ENCODE peak calls at places on chromosomes 3 and 15, in ten cellular contexts. One of them, this sample, is unnamed.

GRCh38 chr3:177371903-177372302 is 174.6 kb upstream of the TBL1XR1 start:
- DNase-seq in stimulated activated CD4-positive, alpha-beta T cell treated with anti-CD3 and anti-CD28 coated beads, Interleukin-4, amount 100 ng/mL, for 1 hour: no peak
- DNase-seq in mammary epithelial cell: no peak
- DNase-seq in dermis blood vessel endothelial cell: no peak
- DNase-seq in Right ventricle myocardium superior: no peak
- DNase-seq in mesothelial cell of epicardium: no peak
- DNase-seq in MCF 10A: no peak
- DNase-seq in lung: no peak
- DNase-seq in neuronal stem cell: no peak
- DNase-seq in hypothalamus: no peak
- DNase-seq in this sample: peak

GRCh38 chr3:197718904-197719303 is 17.8 kb downstream of the RUBCN start:
- DNase-seq in mesothelial cell of epicardium: no peak
- DNase-seq in lung: no peak
- DNase-seq in hypothalamus: no peak
- DNase-seq in Right ventricle myocardium superior: no peak
- DNase-seq in stimulated activated CD4-positive, alpha-beta T cell treated with anti-CD3 and anti-CD28 coated beads, Interleukin-4, amount 100 ng/mL, for 1 hour: no peak
- DNase-seq in dermis blood vessel endothelial cell: peak
- DNase-seq in MCF 10A: peak
- DNase-seq in mammary epithelial cell: peak
- DNase-seq in neuronal stem cell: no peak
- DNase-seq in this sample: no peak

GRCh38 chr3:190716961-190717360 is 145.5 kb downstream of the GMNC start:
- DNase-seq in hypothalamus: no peak
- DNase-seq in neuronal stem cell: no peak
- DNase-seq in mesothelial cell of epicardium: no peak
- DNase-seq in dermis blood vessel endothelial cell: no peak
- DNase-seq in MCF 10A: no peak
- DNase-seq in mammary epithelial cell: no peak
- DNase-seq in stimulated activated CD4-positive, alpha-beta T cell treated with anti-CD3 and anti-CD28 coated beads, Interleukin-4, amount 100 ng/mL, for 1 hour: no peak
- DNase-seq in Right ventricle myocardium superior: no peak
- DNase-seq in lung: no peak
- DNase-seq in this sample: no peak

GRCh38 chr3:143352031-143352623 is 232.6 kb downstream of the CHST2 start:
- DNase-seq in dermis blood vessel endothelial cell: peak
- DNase-seq in lung: no peak
- DNase-seq in mammary epithelial cell: no peak
- DNase-seq in Right ventricle myocardium superior: no peak
- DNase-seq in MCF 10A: no peak
- DNase-seq in mesothelial cell of epicardium: no peak
- DNase-seq in hypothalamus: no peak
- DNase-seq in stimulated activated CD4-positive, alpha-beta T cell treated with anti-CD3 and anti-CD28 coated beads, Interleukin-4, amount 100 ng/mL, for 1 hour: no peak
- DNase-seq in neuronal stem cell: no peak
- DNase-seq in this sample: no peak

GRCh38 chr15:66921319-66921718 is 144.1 kb upstream of the SMAD3 start:
- DNase-seq in stimulated activated CD4-positive, alpha-beta T cell treated with anti-CD3 and anti-CD28 coated beads, Interleukin-4, amount 100 ng/mL, for 1 hour: no peak
- DNase-seq in mesothelial cell of epicardium: no peak
- DNase-seq in MCF 10A: no peak
- DNase-seq in Right ventricle myocardium superior: peak
- DNase-seq in lung: no peak
- DNase-seq in neuronal stem cell: no peak
- DNase-seq in dermis blood vessel endothelial cell: peak
- DNase-seq in hypothalamus: no peak
- DNase-seq in mammary epithelial cell: no peak
- DNase-seq in this sample: no peak

GRCh38 chr15:90046289-90046688 is 45.2 kb downstream of the ZNF710 start:
- DNase-seq in lung: no peak
- DNase-seq in stimulated activated CD4-positive, alpha-beta T cell treated with anti-CD3 and anti-CD28 coated beads, Interleukin-4, amount 100 ng/mL, for 1 hour: no peak
- DNase-seq in dermis blood vessel endothelial cell: no peak
- DNase-seq in neuronal stem cell: no peak
- DNase-seq in mammary epithelial cell: no peak
- DNase-seq in hypothalamus: no peak
- DNase-seq in mesothelial cell of epicardium: no peak
- DNase-seq in Right ventricle myocardium superior: peak
- DNase-seq in MCF 10A: no peak
- DNase-seq in this sample: no peak

GRCh38 chr15:100911086-100911485 is 8.1 kb upstream of the LRRK1 start:
- DNase-seq in hypothalamus: no peak
- DNase-seq in Right ventricle myocardium superior: no peak
- DNase-seq in dermis blood vessel endothelial cell: no peak
- DNase-seq in neuronal stem cell: no peak
- DNase-seq in mesothelial cell of epicardium: no peak
- DNase-seq in stimulated activated CD4-positive, alpha-beta T cell treated with anti-CD3 and anti-CD28 coated beads, Interleukin-4, amount 100 ng/mL, for 1 hour: no peak
- DNase-seq in MCF 10A: no peak
- DNase-seq in mammary epithelial cell: no peak
- DNase-seq in lung: no peak
- DNase-seq in this sample: no peak

GRCh38 chr15:35470441-35470840 is 75.5 kb downstream of the DPH6 start:
- DNase-seq in lung: no peak
- DNase-seq in mesothelial cell of epicardium: no peak
- DNase-seq in dermis blood vessel endothelial cell: no peak
- DNase-seq in Right ventricle myocardium superior: no peak
- DNase-seq in MCF 10A: no peak
- DNase-seq in neuronal stem cell: no peak
- DNase-seq in mammary epithelial cell: no peak
- DNase-seq in stimulated activated CD4-positive, alpha-beta T cell treated with anti-CD3 and anti-CD28 coated beads, Interleukin-4, amount 100 ng/mL, for 1 hour: no peak
- DNase-seq in hypothalamus: no peak
- DNase-seq in this sample: no peak

GRCh38 chr3:124217542-124217941 is 225.6 kb upstream of the ROPN1 start:
- DNase-seq in MCF 10A: peak
- DNase-seq in Right ventricle myocardium superior: no peak
- DNase-seq in dermis blood vessel endothelial cell: peak
- DNase-seq in lung: peak
- DNase-seq in neuronal stem cell: peak
- DNase-seq in mammary epithelial cell: peak
- DNase-seq in stimulated activated CD4-positive, alpha-beta T cell treated with anti-CD3 and anti-CD28 coated beads, Interleukin-4, amount 100 ng/mL, for 1 hour: no peak
- DNase-seq in mesothelial cell of epicardium: peak
- DNase-seq in hypothalamus: no peak
- DNase-seq in this sample: peak

GRCh38 chr3:40853474-40853873 is 328.7 kb downstream of the ZNF621 start:
- DNase-seq in neuronal stem cell: no peak
- DNase-seq in stimulated activated CD4-positive, alpha-beta T cell treated with anti-CD3 and anti-CD28 coated beads, Interleukin-4, amount 100 ng/mL, for 1 hour: no peak
- DNase-seq in mammary epithelial cell: no peak
- DNase-seq in dermis blood vessel endothelial cell: no peak
- DNase-seq in Right ventricle myocardium superior: no peak
- DNase-seq in MCF 10A: no peak
- DNase-seq in hypothalamus: no peak
- DNase-seq in mesothelial cell of epicardium: no peak
- DNase-seq in lung: no peak
- DNase-seq in this sample: no peak

GRCh38 chr3:186487819-186488218 is 56.4 kb downstream of the CRYGS start:
- DNase-seq in mammary epithelial cell: no peak
- DNase-seq in mesothelial cell of epicardium: no peak
- DNase-seq in neuronal stem cell: no peak
- DNase-seq in stimulated activated CD4-positive, alpha-beta T cell treated with anti-CD3 and anti-CD28 coated beads, Interleukin-4, amount 100 ng/mL, for 1 hour: no peak
- DNase-seq in hypothalamus: no peak
- DNase-seq in MCF 10A: peak
- DNase-seq in lung: no peak
- DNase-seq in Right ventricle myocardium superior: no peak
- DNase-seq in dermis blood vessel endothelial cell: no peak
- DNase-seq in this sample: no peak

GRCh38 chr3:77191640-77192039 is 151.7 kb downstream of the ROBO2 start:
- DNase-seq in MCF 10A: no peak
- DNase-seq in lung: no peak
- DNase-seq in stimulated activated CD4-positive, alpha-beta T cell treated with anti-CD3 and anti-CD28 coated beads, Interleukin-4, amount 100 ng/mL, for 1 hour: no peak
- DNase-seq in dermis blood vessel endothelial cell: no peak
- DNase-seq in neuronal stem cell: no peak
- DNase-seq in Right ventricle myocardium superior: no peak
- DNase-seq in mesothelial cell of epicardium: no peak
- DNase-seq in mammary epithelial cell: no peak
- DNase-seq in hypothalamus: no peak
- DNase-seq in this sample: peak

GRCh38 chr15:96403071-96403470 is 72.6 kb downstream of the NR2F2 start:
- DNase-seq in lung: no peak
- DNase-seq in stimulated activated CD4-positive, alpha-beta T cell treated with anti-CD3 and anti-CD28 coated beads, Interleukin-4, amount 100 ng/mL, for 1 hour: no peak
- DNase-seq in hypothalamus: no peak
- DNase-seq in mesothelial cell of epicardium: no peak
- DNase-seq in Right ventricle myocardium superior: no peak
- DNase-seq in neuronal stem cell: no peak
- DNase-seq in mammary epithelial cell: no peak
- DNase-seq in dermis blood vessel endothelial cell: no peak
- DNase-seq in MCF 10A: no peak
- DNase-seq in this sample: no peak

GRCh38 chr3:24583004-24583403 is 88.4 kb upstream of the THRB start:
- DNase-seq in MCF 10A: peak
- DNase-seq in stimulated activated CD4-positive, alpha-beta T cell treated with anti-CD3 and anti-CD28 coated beads, Interleukin-4, amount 100 ng/mL, for 1 hour: no peak
- DNase-seq in neuronal stem cell: no peak
- DNase-seq in lung: no peak
- DNase-seq in hypothalamus: no peak
- DNase-seq in Right ventricle myocardium superior: no peak
- DNase-seq in dermis blood vessel endothelial cell: no peak
- DNase-seq in mesothelial cell of epicardium: no peak
- DNase-seq in mammary epithelial cell: no peak
- DNase-seq in this sample: no peak

GRCh38 chr15:92468987-92469386 is 75.3 kb downstream of the ST8SIA2 start:
- DNase-seq in dermis blood vessel endothelial cell: no peak
- DNase-seq in hypothalamus: no peak
- DNase-seq in Right ventricle myocardium superior: no peak
- DNase-seq in stimulated activated CD4-positive, alpha-beta T cell treated with anti-CD3 and anti-CD28 coated beads, Interleukin-4, amount 100 ng/mL, for 1 hour: no peak
- DNase-seq in neuronal stem cell: no peak
- DNase-seq in MCF 10A: no peak
- DNase-seq in mammary epithelial cell: no peak
- DNase-seq in lung: no peak
- DNase-seq in mesothelial cell of epicardium: no peak
- DNase-seq in this sample: no peak

GRCh38 chr3:16055606-16056209 is 118.8 kb upstream of the GALNT15 start:
- DNase-seq in MCF 10A: no peak
- DNase-seq in Right ventricle myocardium superior: no peak
- DNase-seq in mammary epithelial cell: no peak
- DNase-seq in neuronal stem cell: no peak
- DNase-seq in mesothelial cell of epicardium: no peak
- DNase-seq in dermis blood vessel endothelial cell: peak
- DNase-seq in lung: no peak
- DNase-seq in stimulated activated CD4-positive, alpha-beta T cell treated with anti-CD3 and anti-CD28 coated beads, Interleukin-4, amount 100 ng/mL, for 1 hour: no peak
- DNase-seq in hypothalamus: no peak
- DNase-seq in this sample: no peak

GRCh38 chr3:47057212-47057671 is 77.8 kb downstream of the NBEAL2 start:
- DNase-seq in neuronal stem cell: no peak
- DNase-seq in mesothelial cell of epicardium: no peak
- DNase-seq in Right ventricle myocardium superior: no peak
- DNase-seq in mammary epithelial cell: peak
- DNase-seq in MCF 10A: no peak
- DNase-seq in lung: no peak
- DNase-seq in dermis blood vessel endothelial cell: no peak
- DNase-seq in stimulated activated CD4-positive, alpha-beta T cell treated with anti-CD3 and anti-CD28 coated beads, Interleukin-4, amount 100 ng/mL, for 1 hour: peak
- DNase-seq in hypothalamus: no peak
- DNase-seq in this sample: no peak

GRCh38 chr3:16179771-16180736 is 5.6 kb downstream of the GALNT15 start:
- DNase-seq in lung: no peak
- DNase-seq in dermis blood vessel endothelial cell: no peak
- DNase-seq in mammary epithelial cell: no peak
- DNase-seq in neuronal stem cell: no peak
- DNase-seq in hypothalamus: no peak
- DNase-seq in Right ventricle myocardium superior: no peak
- DNase-seq in stimulated activated CD4-positive, alpha-beta T cell treated with anti-CD3 and anti-CD28 coated beads, Interleukin-4, amount 100 ng/mL, for 1 hour: no peak
- DNase-seq in MCF 10A: no peak
- DNase-seq in mesothelial cell of epicardium: no peak
- DNase-seq in this sample: no peak

GRCh38 chr3:152190636-152191183 is 78.0 kb upstream of the MBNL1 start:
- DNase-seq in mesothelial cell of epicardium: no peak
- DNase-seq in MCF 10A: no peak
- DNase-seq in lung: no peak
- DNase-seq in stimulated activated CD4-positive, alpha-beta T cell treated with anti-CD3 and anti-CD28 coated beads, Interleukin-4, amount 100 ng/mL, for 1 hour: no peak
- DNase-seq in dermis blood vessel endothelial cell: no peak
- DNase-seq in mammary epithelial cell: no peak
- DNase-seq in hypothalamus: no peak
- DNase-seq in neuronal stem cell: no peak
- DNase-seq in Right ventricle myocardium superior: no peak
- DNase-seq in this sample: no peak

GRCh38 chr3:179027326-179027900 is 44.2 kb downstream of the ZMAT3 start:
- DNase-seq in mammary epithelial cell: peak
- DNase-seq in mesothelial cell of epicardium: no peak
- DNase-seq in lung: no peak
- DNase-seq in MCF 10A: peak
- DNase-seq in Right ventricle myocardium superior: no peak
- DNase-seq in stimulated activated CD4-positive, alpha-beta T cell treated with anti-CD3 and anti-CD28 coated beads, Interleukin-4, amount 100 ng/mL, for 1 hour: no peak
- DNase-seq in hypothalamus: no peak
- DNase-seq in neuronal stem cell: no peak
- DNase-seq in dermis blood vessel endothelial cell: no peak
- DNase-seq in this sample: no peak

GRCh38 chr3:116112686-116113085 is 332.6 kb downstream of the LSAMP start:
- DNase-seq in MCF 10A: no peak
- DNase-seq in Right ventricle myocardium superior: no peak
- DNase-seq in mammary epithelial cell: no peak
- DNase-seq in neuronal stem cell: no peak
- DNase-seq in dermis blood vessel endothelial cell: no peak
- DNase-seq in hypothalamus: no peak
- DNase-seq in stimulated activated CD4-positive, alpha-beta T cell treated with anti-CD3 and anti-CD28 coated beads, Interleukin-4, amount 100 ng/mL, for 1 hour: no peak
- DNase-seq in mesothelial cell of epicardium: no peak
- DNase-seq in lung: no peak
- DNase-seq in this sample: no peak

GRCh38 chr3:150736903-150737832 is 25.8 kb downstream of the SIAH2 start:
- DNase-seq in neuronal stem cell: no peak
- DNase-seq in lung: no peak
- DNase-seq in stimulated activated CD4-positive, alpha-beta T cell treated with anti-CD3 and anti-CD28 coated beads, Interleukin-4, amount 100 ng/mL, for 1 hour: no peak
- DNase-seq in mammary epithelial cell: no peak
- DNase-seq in Right ventricle myocardium superior: no peak
- DNase-seq in hypothalamus: no peak
- DNase-seq in dermis blood vessel endothelial cell: no peak
- DNase-seq in MCF 10A: no peak
- DNase-seq in mesothelial cell of epicardium: no peak
- DNase-seq in this sample: no peak

GRCh38 chr3:172391592-172392302 is 56.5 kb downstream of the GHSR start:
- DNase-seq in lung: no peak
- DNase-seq in dermis blood vessel endothelial cell: peak
- DNase-seq in mesothelial cell of epicardium: no peak
- DNase-seq in mammary epithelial cell: peak
- DNase-seq in MCF 10A: no peak
- DNase-seq in hypothalamus: no peak
- DNase-seq in Right ventricle myocardium superior: no peak
- DNase-seq in neuronal stem cell: no peak
- DNase-seq in stimulated activated CD4-positive, alpha-beta T cell treated with anti-CD3 and anti-CD28 coated beads, Interleukin-4, amount 100 ng/mL, for 1 hour: no peak
- DNase-seq in this sample: peak

This sample was measured in HAP-1.